ENCODE peak calls at places on chromosome 21, in four cellular contexts. F is posterior cingulate gyrus; X is stimulated activated CD8-positive, alpha-beta memory T cell treated with anti-CD3 and anti-CD28 coated beads, Interleukin-12 subunit alpha, Interleukin-12 subunit beta, amount 100 ng/mL, for 1 hour; P is neuronal stem cell. Z is an unnamed sample.

GRCh38 chr21:44932366-44933181 is 7.3 kb upstream of the SLX9 start:
- DNase-seq in F (no peak), X (peak), P (no peak), Z (no peak)

GRCh38 chr21:29025328-29025713 is 853 bp downstream of the USP16 start:
- DNase-seq in F (no peak), X (no peak), P (no peak), Z (no peak)

GRCh38 chr21:28856588-28857250 is 136.0 kb downstream of the LTN1 start:
- DNase-seq in F (no peak), X (no peak), P (peak), Z (no peak)

GRCh38 chr21:36087362-36088138 is 17.7 kb downstream of the CBR1 start:
- DNase-seq in F (peak), X (no peak), P (no peak), Z (no peak)

GRCh38 chr21:23534833-23535232 is 2072.4 kb downstream of the MRPL39 start:
- DNase-seq in F (no peak), X (no peak), P (no peak), Z (no peak)

GRCh38 chr21:44051462-44051941 is 39.4 kb downstream of the TRAPPC10 start:
- DNase-seq in F (no peak), X (no peak), P (no peak), Z (peak)

GRCh38 chr21:32705139-32705538 is 22.7 kb downstream of the SYNJ1 start:
- DNase-seq in F (no peak), X (no peak), P (no peak), Z (no peak)

GRCh38 chr21:35072557-35072956 is 23.5 kb upstream of the RUNX1 start:
- DNase-seq in F (no peak), X (no peak), P (no peak), Z (no peak)

Z was measured in stromal cell of bone marrow.